ENCODE peak calls at places on chromosome 20, in five cellular contexts. L is pancreas, E is HAP-1, D is NB4, Q is AG09309. K is an unnamed sample.

GRCh38 chr20:9225879-9226278 is 157.0 kb downstream of the PLCB4 start:
- DNase-seq in L (no peak), E (no peak), D (no peak), Q (no peak), K (no peak)

GRCh38 chr20:62025394-62025793 is 40.3 kb downstream of the TAF4 start:
- DNase-seq in L (no peak), E (no peak), D (peak), Q (no peak), K (no peak)

GRCh38 chr20:54257090-54257816 is 49.4 kb downstream of the PFDN4 start:
- DNase-seq in L (no peak), E (no peak), D (no peak), Q (peak), K (peak)

GRCh38 chr20:38434310-38434741 is 802 bp downstream of the SNHG17 start:
- DNase-seq in L (peak), E (peak), D (peak), Q (no peak), K (no peak)

GRCh38 chr20:44724423-44725091 is 9.4 kb downstream of the CCN5 start:
- DNase-seq in L (no peak), E (no peak), D (no peak), Q (no peak), K (no peak)

GRCh38 chr20:60121903-60122302 is 163.7 kb downstream of the CDH26 start:
- DNase-seq in L (no peak), E (no peak), D (no peak), Q (no peak), K (no peak)

GRCh38 chr20:11219192-11219591 is 545.4 kb upstream of the JAG1 start:
- DNase-seq in L (no peak), E (no peak), D (no peak), Q (no peak), K (no peak)

GRCh38 chr20:63833776-63834544 is 2.9 kb upstream of the ZBTB46 start:
- DNase-seq in L (no peak), E (no peak), D (peak), Q (no peak), K (no peak)

GRCh38 chr20:41169184-41169690 is 31.9 kb downstream of the PLCG1 start:
- DNase-seq in L (no peak), E (no peak), D (no peak), Q (no peak), K (no peak)

GRCh38 chr20:41167118-41167470 is 29.8 kb downstream of the PLCG1 start:
- DNase-seq in L (no peak), E (no peak), D (no peak), Q (no peak), K (no peak)

GRCh38 chr20:41167481-41168253 is 30.3 kb downstream of the PLCG1 start:
- DNase-seq in L (no peak), E (no peak), D (peak), Q (no peak), K (no peak)

GRCh38 chr20:41169791-41170351 is 32.5 kb downstream of the PLCG1 start:
- DNase-seq in L (no peak), E (no peak), D (no peak), Q (peak), K (no peak)

DNA sequence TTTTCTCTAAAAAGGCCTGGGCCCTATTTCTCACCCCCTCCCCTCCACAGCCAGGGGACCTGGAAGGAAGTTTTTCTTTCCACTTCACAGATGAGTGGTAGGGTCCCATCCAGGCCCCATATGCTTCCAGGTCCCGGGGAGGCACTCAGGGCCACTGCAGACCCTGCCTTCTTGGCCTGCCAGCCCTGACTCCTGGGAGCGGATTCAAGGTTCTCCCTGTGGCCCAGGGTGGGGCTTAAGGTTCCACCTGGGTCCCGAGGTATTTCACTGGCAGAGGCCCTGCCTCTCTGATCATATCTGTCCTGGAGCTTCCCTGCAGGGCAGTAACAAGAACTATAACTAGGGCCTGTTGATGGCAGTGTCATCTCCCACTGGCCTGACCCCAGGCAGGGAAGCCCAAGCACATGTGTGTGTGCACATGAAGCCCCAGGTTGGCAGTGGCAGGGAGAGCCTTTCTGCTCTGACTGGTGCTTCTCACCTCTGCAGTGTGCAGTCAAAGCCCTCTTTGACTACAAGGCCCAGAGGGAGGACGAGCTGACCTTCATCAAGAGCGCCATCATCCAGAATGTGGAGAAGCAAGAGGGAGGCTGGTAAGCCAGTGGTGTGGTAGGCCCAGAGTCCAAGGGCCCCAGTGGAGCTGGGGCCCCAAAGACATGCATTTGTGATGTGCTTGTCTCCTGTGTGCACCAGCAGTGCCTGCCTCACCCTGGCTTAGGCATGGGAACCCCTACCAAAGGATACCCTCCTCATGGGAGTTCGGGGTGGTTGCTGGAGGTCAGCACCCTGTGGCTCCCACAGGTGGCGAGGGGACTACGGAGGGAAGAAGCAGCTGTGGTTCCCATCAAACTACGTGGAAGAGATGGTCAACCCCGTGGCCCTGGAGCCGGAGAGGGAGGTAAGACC is 31.2 kb downstream of the PLCG1 start:
- DNase-seq in L (no peak), E (no peak), D (no peak), Q (no peak), K (no peak)
- H3K4me3 ChIP-seq in L (no peak), E (no peak), D (no peak), Q (no peak), K (no peak)

DNA sequence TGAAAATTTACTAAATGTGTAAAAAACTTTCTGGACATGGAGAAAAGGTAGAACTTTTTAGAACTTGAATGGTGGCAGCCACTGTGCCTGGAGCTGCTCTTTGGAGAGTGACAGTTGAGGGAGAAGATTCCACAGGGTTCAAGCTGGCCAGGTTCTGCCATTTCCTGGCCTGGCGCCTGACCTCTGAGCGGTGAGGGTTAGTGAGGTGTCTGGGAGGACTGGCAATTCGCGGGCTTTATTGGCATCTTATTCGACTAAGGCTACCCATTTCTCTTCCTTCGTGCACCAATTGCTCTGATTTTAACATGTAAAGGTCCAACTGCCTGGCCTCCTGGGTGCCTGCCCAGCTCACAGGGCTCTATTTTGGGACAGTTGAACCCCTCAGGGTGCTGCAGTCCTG is 2.4 kb downstream of the SNAI1 start:
- DNase-seq in L (no peak), E (no peak), D (no peak), Q (no peak), K (no peak)
- H3K4me3 ChIP-seq in L (no peak), E (no peak), D (no peak), Q (peak), K (peak)

GRCh38 chr20:57618766-57619052 is 1.5 kb downstream of the ZBP1 start:
- DNase-seq in L (no peak), E (no peak), D (no peak), Q (no peak), K (no peak)
- H3K4me3 ChIP-seq in L (no peak), E (no peak), D (no peak), Q (no peak), K (no peak)

GRCh38 chr20:47508228-47508752 is 6.6 kb downstream of the NCOA3 start:
- DNase-seq in L (no peak), E (no peak), D (no peak), Q (no peak), K (no peak)

GRCh38 chr20:47509104-47509661 is 7.5 kb downstream of the NCOA3 start:
- DNase-seq in L (no peak), E (no peak), D (no peak), Q (no peak), K (no peak)

GRCh38 chr20:47506850-47507249 is 5.2 kb downstream of the NCOA3 start:
- DNase-seq in L (no peak), E (peak), D (no peak), Q (no peak), K (no peak)

GRCh38 chr20:47506335-47506734 is 4.6 kb downstream of the NCOA3 start:
- DNase-seq in L (no peak), E (no peak), D (no peak), Q (no peak), K (no peak)

DNA sequence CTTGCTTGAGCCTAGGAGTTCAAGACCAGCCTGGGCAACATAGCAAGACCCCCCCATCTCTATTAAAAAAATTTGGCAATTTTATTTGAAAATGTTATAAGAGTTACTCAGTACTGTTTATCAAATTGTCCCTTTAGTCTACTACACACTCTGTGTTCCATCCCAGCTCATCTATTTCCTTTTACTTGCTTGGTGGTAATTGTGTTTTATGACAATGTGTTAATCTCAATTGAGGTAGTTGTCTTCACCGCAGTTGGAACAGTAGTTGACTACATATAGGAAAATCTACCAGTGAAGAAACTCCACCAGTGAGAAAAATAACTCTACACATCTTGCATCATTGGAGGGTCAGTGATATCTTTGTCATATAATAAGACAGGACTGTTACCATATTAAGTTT is 8.0 kb downstream of the NCOA3 start:
- DNase-seq in L (no peak), E (no peak), D (no peak), Q (no peak), K (no peak)
- H3K4me3 ChIP-seq in L (no peak), E (no peak), D (no peak), Q (no peak), K (no peak)

GRCh38 chr20:5171074-5171789 is 44.4 kb downstream of the CDS2 start:
- DNase-seq in L (peak), E (no peak), D (no peak), Q (no peak), K (no peak)

GRCh38 chr20:5172167-5172586 is 45.4 kb downstream of the CDS2 start:
- DNase-seq in L (no peak), E (no peak), D (no peak), Q (no peak), K (no peak)

GRCh38 chr20:5170341-5170740 is 43.5 kb downstream of the CDS2 start:
- DNase-seq in L (no peak), E (no peak), D (no peak), Q (no peak), K (no peak)

GRCh38 chr20:5171790-5172164 is 45.0 kb downstream of the CDS2 start:
- DNase-seq in L (no peak), E (no peak), D (no peak), Q (no peak), K (no peak)

DNA sequence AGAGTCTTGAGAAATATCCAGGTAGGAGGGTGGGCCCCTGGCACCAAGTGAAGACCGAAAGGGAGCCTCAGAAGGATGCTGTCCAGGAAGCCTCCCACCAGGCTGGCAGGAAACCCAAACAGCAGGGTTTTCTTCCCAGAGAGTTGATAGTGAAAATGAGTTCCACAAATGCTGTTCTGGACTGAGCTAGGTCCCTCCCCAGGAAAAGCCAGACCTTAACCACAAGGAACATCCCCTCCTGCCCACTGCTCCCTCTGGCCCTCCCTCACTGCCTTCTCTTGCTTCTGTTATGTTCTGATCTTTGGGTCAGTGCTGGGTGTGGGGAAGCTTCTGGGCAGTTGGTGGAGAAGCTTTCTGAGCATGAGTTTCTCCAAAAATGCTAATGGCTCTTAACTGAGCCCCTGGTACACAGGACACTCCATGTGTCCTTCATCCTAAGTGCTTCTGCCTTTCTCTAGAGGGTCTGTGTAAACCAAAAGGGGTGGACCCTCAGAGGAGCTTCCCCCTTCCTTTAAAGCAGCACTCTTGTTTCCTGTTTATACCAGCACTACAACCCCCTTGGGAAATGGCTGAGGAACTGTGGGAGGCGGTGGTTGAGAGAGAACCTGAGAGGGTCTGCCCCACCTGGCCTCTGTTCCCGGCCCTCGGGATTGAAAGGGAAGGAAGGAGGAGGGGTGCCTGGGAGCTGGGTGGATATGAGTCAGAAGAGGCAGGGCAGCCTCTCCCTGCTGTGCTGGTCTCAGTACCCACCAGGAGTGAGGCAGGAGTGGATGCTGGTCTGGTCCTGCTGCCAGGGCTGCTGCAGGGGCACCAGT is 42.0 kb downstream of the CDS2 start:
- DNase-seq in L (no peak), E (peak), D (peak), Q (no peak), K (no peak)
- H3K4me3 ChIP-seq in L (no peak), E (no peak), D (peak), Q (no peak), K (no peak)

GRCh38 chr20:3767434-3768341 is at the start of gene ADISSP:
- DNase-seq in L (peak), E (peak), D (no peak), Q (peak), K (peak)

GRCh38 chr20:3764659-3765058 is 2.9 kb downstream of the ADISSP start:
- DNase-seq in L (no peak), E (no peak), D (no peak), Q (no peak), K (no peak)

GRCh38 chr20:3766832-3767433 is 620 bp downstream of the ADISSP start:
- DNase-seq in L (no peak), E (peak), D (peak), Q (no peak), K (no peak)

GRCh38 chr20:3765171-3765887 is 2.2 kb downstream of the ADISSP start:
- DNase-seq in L (no peak), E (no peak), D (peak), Q (no peak), K (no peak)

GRCh38 chr20:3766381-3766780 is 1.2 kb downstream of the ADISSP start:
- DNase-seq in L (no peak), E (peak), D (no peak), Q (no peak), K (no peak)
- H3K4me3 ChIP-seq in L (no peak), E (peak), D (peak), Q (peak), K (peak)

DNA sequence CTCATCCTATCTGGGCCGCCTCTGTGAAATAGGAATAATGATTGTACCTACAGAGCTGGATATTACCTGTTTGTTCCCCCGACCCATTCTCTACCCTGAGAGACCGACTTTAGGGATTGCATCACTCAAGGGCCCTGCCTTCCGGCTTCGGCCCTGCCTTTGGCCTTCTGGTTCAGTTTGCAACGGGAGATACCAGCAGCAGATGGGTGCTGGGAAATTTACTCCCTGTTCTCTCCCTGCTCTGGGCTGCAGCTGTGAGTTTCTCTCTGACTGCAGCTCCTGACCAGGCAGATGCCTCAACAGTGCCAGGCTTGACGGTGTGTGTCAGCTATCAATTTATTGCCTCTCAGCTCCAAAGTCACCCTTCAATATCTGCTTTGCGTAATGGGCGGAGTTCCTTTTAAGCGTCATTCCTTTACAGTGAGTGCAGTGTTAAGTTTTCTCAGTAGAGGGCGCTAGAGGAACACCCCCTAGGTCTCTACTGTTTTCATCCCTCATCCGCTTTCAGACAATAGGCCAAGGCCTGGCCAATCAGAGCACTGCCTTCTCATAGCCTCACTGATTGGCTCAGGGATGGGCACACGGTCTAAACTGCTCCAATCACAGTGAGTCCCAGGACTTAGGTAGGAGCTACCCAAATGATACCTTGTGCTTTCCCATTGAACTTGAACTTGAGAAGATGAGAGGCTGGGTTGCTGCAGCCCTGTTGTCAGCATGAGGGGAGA is 30.0 kb downstream of the KCNG1 start:
- DNase-seq in L (no peak), E (peak), D (peak), Q (no peak), K (no peak)
- H3K4me3 ChIP-seq in L (no peak), E (no peak), D (no peak), Q (no peak), K (no peak)

GRCh38 chr20:22567944-22568871 is 16.2 kb downstream of the FOXA2 start:
- DNase-seq in L (peak), E (no peak), D (no peak), Q (no peak), K (no peak)
- H3K4me3 ChIP-seq in L (peak), E (no peak), D (no peak), Q (no peak), K (no peak)

GRCh38 chr20:33188421-33188820 is 20.5 kb downstream of the BPIFA2 start:
- DNase-seq in L (no peak), E (no peak), D (no peak), Q (no peak), K (no peak)

GRCh38 chr20:33192912-33193501 is 24.1 kb upstream of the BPIFA3 start:
- DNase-seq in L (no peak), E (no peak), D (no peak), Q (no peak), K (no peak)

GRCh38 chr20:33191484-33191883 is 23.5 kb downstream of the BPIFA2 start:
- DNase-seq in L (no peak), E (no peak), D (no peak), Q (no peak), K (no peak)

GRCh38 chr20:33187491-33187890 is 19.5 kb downstream of the BPIFA2 start:
- DNase-seq in L (no peak), E (no peak), D (no peak), Q (no peak), K (no peak)

DNA sequence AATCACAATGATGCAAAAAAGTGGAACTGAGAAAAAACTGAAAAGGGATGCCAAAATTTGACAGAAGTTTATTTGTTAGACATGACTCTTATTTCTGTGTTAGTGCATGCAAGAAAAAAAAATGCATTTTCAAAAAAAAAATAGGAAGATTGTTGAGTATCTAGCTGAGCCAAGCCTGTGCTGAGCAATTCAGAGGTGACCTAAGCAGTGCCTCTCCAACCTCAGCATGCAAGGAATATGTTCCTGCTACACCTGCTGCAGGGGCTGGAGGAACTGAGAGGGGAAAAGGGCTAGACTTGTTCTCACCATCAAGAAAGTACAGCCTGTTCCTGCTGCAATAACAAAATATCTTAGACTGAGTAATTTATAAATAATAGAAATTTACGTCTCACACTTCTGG is 24.0 kb downstream of the BPIFA2 start:
- DNase-seq in L (no peak), E (no peak), D (no peak), Q (no peak), K (no peak)
- H3K4me3 ChIP-seq in L (no peak), E (no peak), D (no peak), Q (no peak), K (no peak)

DNA sequence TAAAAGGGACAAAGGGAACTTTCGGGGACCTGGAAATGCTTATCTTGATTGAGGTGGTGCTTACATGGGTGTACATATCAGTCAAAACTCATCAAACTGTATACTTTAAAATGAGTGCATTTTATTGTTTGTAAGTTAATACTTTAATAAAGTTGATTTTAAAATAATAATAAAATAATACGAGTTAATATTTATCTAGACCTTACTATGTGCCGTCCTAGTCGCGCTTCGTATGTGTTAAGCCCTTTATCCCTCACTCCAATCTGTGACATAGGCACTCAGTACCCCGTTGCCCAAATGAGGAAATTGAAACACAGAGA is 47.5 kb downstream of the PDYN start:
- DNase-seq in L (no peak), E (no peak), D (no peak), Q (no peak), K (no peak)
- H3K4me3 ChIP-seq in L (no peak), E (no peak), D (no peak), Q (no peak), K (no peak)

K was measured in AG04449.